ENCODE peak calls at places on chromosomes 1 and 21, in seven cellular contexts. I is gastrocnemius medialis, W is colonic mucosa, Y is brain microvascular endothelial cell, H is adrenal gland, N is astrocyte of the spinal cord, M is AG04450. D is an unnamed sample.

GRCh38 chr21:46650476-46651098 is 15.1 kb downstream of the PRMT2 start:
- DNase-seq in I (no peak), W (no peak), Y (no peak), H (no peak), N (no peak), M (no peak), D (no peak)

GRCh38 chr1:81824759-81825158 is 24.0 kb downstream of the ADGRL2 start:
- DNase-seq in I (no peak), W (no peak), Y (no peak), H (no peak), N (no peak), M (no peak), D (no peak)

GRCh38 chr21:19781881-19782652 is 1216.1 kb upstream of the NCAM2 start:
- DNase-seq in I (no peak), W (no peak), Y (no peak), H (no peak), N (no peak), M (no peak), D (peak)

GRCh38 chr1:24501371-24502167 is 1.1 kb upstream of the RCAN3 start:
- DNase-seq in I (no peak), W (peak), Y (peak), H (no peak), N (no peak), M (no peak), D (peak)

GRCh38 chr21:37380349-37381323 is 14.1 kb downstream of the DYRK1A start:
- DNase-seq in I (peak), W (peak), Y (no peak), H (peak), N (no peak), M (no peak), D (no peak)

GRCh38 chr1:221166559-221167318 is 287.5 kb downstream of the HLX start:
- DNase-seq in I (peak), W (no peak), Y (no peak), H (peak), N (no peak), M (no peak), D (no peak)

GRCh38 chr1:42730988-42731387 is 9.0 kb downstream of the CLDN19 start:
- DNase-seq in I (no peak), W (peak), Y (no peak), H (no peak), N (no peak), M (no peak), D (no peak)

GRCh38 chr1:116345830-116346229 is 27.2 kb upstream of the ATP1A1 start:
- DNase-seq in I (no peak), W (no peak), Y (no peak), H (no peak), N (no peak), M (no peak), D (no peak)

GRCh38 chr1:80841261-80841660 is 959.5 kb upstream of the ADGRL2 start:
- DNase-seq in I (no peak), W (no peak), Y (no peak), H (no peak), N (no peak), M (no peak), D (no peak)

GRCh38 chr1:181033128-181033798 is 520 bp upstream of the MR1 start:
- DNase-seq in I (peak), W (peak), Y (peak), H (peak), N (no peak), M (no peak), D (peak)

GRCh38 chr1:245046764-245047163 is 108.0 kb upstream of the KIF26B start:
- DNase-seq in I (no peak), W (peak), Y (no peak), H (no peak), N (no peak), M (no peak), D (no peak)

GRCh38 chr1:42479621-42480020 is 16.5 kb downstream of the CCDC30 start:
- DNase-seq in I (no peak), W (no peak), Y (peak), H (no peak), N (no peak), M (no peak), D (peak)

GRCh38 chr1:54227836-54228435 is 28.0 kb downstream of the MRPL37 start:
- DNase-seq in I (no peak), W (no peak), Y (no peak), H (peak), N (no peak), M (no peak), D (no peak)

GRCh38 chr1:206706298-206706791 is 21.6 kb downstream of the MAPKAPK2 start:
- DNase-seq in I (no peak), W (no peak), Y (peak), H (peak), N (peak), M (peak), D (peak)

GRCh38 chr1:89042491-89042890 is 19.8 kb upstream of the GBP3 start:
- DNase-seq in I (no peak), W (no peak), Y (no peak), H (no peak), N (no peak), M (no peak), D (no peak)

GRCh38 chr1:77412794-77413530 is 131.1 kb downstream of the AK5 start:
- DNase-seq in I (no peak), W (no peak), Y (no peak), H (no peak), N (no peak), M (no peak), D (no peak)

GRCh38 chr1:118945460-118945859 is 42.7 kb downstream of the TBX15 start:
- DNase-seq in I (no peak), W (no peak), Y (peak), H (no peak), N (peak), M (no peak), D (peak)

GRCh38 chr21:44938976-44939531 is 775 bp upstream of the SLX9 start:
- DNase-seq in I (no peak), W (no peak), Y (no peak), H (peak), N (no peak), M (no peak), D (no peak)

GRCh38 chr1:12760256-12760795 is 13.2 kb upstream of the PRAMEF12 start:
- DNase-seq in I (no peak), W (no peak), Y (no peak), H (no peak), N (no peak), M (no peak), D (no peak)

GRCh38 chr21:44299458-44300261 is at the start of gene PFKL:
- DNase-seq in I (no peak), W (peak), Y (peak), H (peak), N (peak), M (no peak), D (peak)

GRCh38 chr1:7454052-7454815 is 316.9 kb upstream of the VAMP3 start:
- DNase-seq in I (no peak), W (peak), Y (no peak), H (no peak), N (no peak), M (no peak), D (peak)

GRCh38 chr1:12141533-12141855 is 25.3 kb upstream of the TNFRSF1B start:
- DNase-seq in I (no peak), W (no peak), Y (no peak), H (no peak), N (no peak), M (no peak), D (no peak)

GRCh38 chr1:181469829-181470228 is 13.5 kb upstream of the CACNA1E start:
- DNase-seq in I (no peak), W (no peak), Y (peak), H (peak), N (peak), M (peak), D (peak)

GRCh38 chr1:27522148-27522859 is 32.3 kb upstream of the WASF2 start:
- DNase-seq in I (peak), W (no peak), Y (no peak), H (no peak), N (peak), M (no peak), D (no peak)

GRCh38 chr1:205950280-205950679 is 7.0 kb upstream of the SLC26A9 start:
- DNase-seq in I (peak), W (no peak), Y (peak), H (peak), N (peak), M (no peak), D (peak)

GRCh38 chr1:29414091-29414490 is 177.8 kb downstream of the PTPRU start:
- DNase-seq in I (no peak), W (no peak), Y (no peak), H (no peak), N (no peak), M (no peak), D (no peak)

DNA sequence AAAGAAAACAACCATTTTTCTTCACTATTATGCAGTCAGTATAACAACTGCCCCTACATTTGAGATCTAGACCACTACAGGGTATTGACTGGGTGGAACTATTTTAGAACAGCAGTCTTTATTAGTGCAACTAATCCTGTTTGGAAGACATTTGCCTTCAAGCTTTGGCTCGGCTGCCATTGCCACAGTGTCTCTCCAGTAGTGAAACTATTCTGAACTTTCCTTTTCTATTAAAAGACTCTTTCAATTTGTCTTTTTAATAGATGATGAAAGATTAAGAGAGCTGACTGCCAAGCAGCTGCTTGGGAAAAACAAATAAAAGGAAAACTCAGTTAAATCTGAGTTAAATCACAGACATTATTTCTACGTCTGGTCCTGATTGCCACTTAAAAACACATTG is 49.3 kb downstream of the LPGAT1 start:
- DNase-seq in I (no peak), W (no peak), Y (no peak), H (peak), N (no peak), M (no peak), D (no peak)
- H3K4me3 ChIP-seq in I (no peak), W (no peak), Y (no peak), H (no peak), N (no peak), M (no peak), D (no peak)

DNA sequence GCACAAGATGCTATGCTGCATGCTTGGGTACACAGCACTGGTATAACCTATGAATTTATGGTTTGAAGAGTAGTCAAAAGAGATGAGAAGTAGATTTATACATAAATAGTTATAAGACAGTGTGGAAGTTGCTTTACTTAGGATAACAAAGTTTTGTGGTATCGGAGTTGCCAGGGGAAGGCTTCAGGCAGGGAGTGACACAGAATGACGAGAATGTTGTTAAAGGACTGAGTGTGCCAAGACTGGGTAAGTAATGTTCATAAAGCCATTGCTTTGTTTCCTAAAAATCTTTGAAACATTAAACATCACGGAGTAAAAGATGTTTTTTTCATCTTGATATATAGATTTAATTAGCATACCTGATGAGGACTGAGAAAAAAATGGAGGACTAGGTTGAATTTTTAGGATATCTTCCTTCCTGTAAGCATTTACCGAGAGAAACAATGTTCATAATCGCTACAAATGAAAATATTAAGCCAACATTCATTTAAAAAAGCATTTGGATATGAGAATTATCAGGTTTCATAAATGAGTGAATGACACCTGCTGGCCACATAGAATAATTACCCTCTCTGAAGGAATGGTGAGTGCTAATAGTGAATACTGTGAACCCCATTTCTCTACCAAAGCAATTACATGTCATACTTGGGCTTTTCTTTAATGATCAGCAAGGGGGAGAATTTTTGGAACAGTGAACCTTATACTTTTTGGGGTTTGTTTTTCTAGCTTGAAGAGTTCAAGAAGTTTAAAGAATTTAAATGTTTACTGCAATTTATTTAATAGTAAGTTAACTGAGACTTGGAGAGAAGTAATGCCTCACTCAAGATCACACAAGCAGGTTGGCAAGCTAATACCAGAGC is 28.4 kb downstream of the EXTL2 start:
- DNase-seq in I (no peak), W (no peak), Y (peak), H (no peak), N (peak), M (no peak), D (peak)
- TF ChIP-seq CTCF in I (peak), W (peak), Y (peak), H (peak), N (peak), M (peak), D (peak)

DNA sequence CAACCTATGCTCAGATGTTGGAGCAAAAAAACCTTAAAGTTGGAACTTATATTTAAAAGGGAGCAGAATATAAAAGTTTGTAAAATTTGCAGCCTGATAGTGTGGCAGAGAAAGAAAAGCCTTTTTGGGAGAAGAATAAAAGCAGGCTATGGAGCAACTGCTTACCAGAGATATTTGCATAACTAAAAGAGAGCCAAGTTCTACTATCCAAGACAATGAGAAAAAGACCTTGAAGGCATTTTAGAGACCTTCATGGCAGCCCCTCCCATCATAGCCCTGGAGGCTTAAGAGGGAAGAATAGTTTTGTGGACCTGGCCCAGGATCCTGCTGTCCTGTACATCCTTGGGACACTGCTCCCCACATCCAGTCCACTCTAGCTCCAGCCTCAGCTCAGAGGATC is 312.5 kb upstream of the ZRANB2 start:
- DNase-seq in I (no peak), W (no peak), Y (no peak), H (no peak), N (no peak), M (no peak), D (no peak)
- H3K4me3 ChIP-seq in I (no peak), W (no peak), Y (no peak), H (no peak), N (no peak), M (no peak), D (no peak)

GRCh38 chr1:32900956-32901822 is at the start of gene TMEM54:
- DNase-seq in I (no peak), W (peak), Y (no peak), H (peak), N (no peak), M (no peak), D (no peak)

GRCh38 chr1:32898958-32899357 is 2.2 kb downstream of the TMEM54 start:
- DNase-seq in I (no peak), W (no peak), Y (no peak), H (no peak), N (no peak), M (no peak), D (no peak)

GRCh38 chr1:32898056-32898455 is 3.1 kb downstream of the TMEM54 start:
- DNase-seq in I (no peak), W (no peak), Y (no peak), H (no peak), N (no peak), M (no peak), D (no peak)

GRCh38 chr1:32900371-32900955 is 726 bp downstream of the TMEM54 start:
- DNase-seq in I (no peak), W (no peak), Y (no peak), H (no peak), N (no peak), M (no peak), D (no peak)

GRCh38 chr1:32899586-32900296 is 1.4 kb downstream of the TMEM54 start:
- DNase-seq in I (no peak), W (peak), Y (no peak), H (no peak), N (no peak), M (no peak), D (no peak)
- TF ChIP-seq CTCF in I (no peak), W (no peak), Y (no peak), H (no peak), N (no peak), M (no peak), D (no peak)

D was measured in choroid plexus epithelial cell.